ENCODE peak calls at places on chromosomes 11 and 22, in eight cellular contexts. G, Y, N, A, I, R, B and Q are unnamed samples. For H3K9me3, the result is how much of the 10 kb centered on the place peaks cover.

GRCh38 chr11:7689239-7689638 is 15.9 kb upstream of the CYB5R2 start:
- DNase-seq in G (no peak), Y (no peak), N (no peak), A (no peak), I (no peak), R (no peak), B (no peak), Q (no peak)

GRCh38 chr22:41620646-41621098 is at the start of gene DESI1:
- DNase-seq in G (no peak), Y (no peak), N (no peak), A (no peak), I (no peak), R (no peak), B (no peak), Q (no peak)

GRCh38 chr11:11635456-11635855 is 13.7 kb upstream of the GALNT18 start:
- DNase-seq in G (no peak), Y (no peak), N (no peak), A (no peak), I (no peak), R (no peak), B (no peak), Q (no peak)

GRCh38 chr11:58900479-58901420 is 38.5 kb upstream of the GLYATL1 start:
- DNase-seq in G (peak), Y (no peak), N (peak), A (peak), I (peak), R (peak), B (peak), Q (peak)

GRCh38 chr22:31630331-31631329 is 31.4 kb downstream of the PISD start:
- DNase-seq in G (no peak), Y (peak), N (peak), A (peak), I (peak), R (peak), B (peak), Q (peak)

GRCh38 chr11:27786331-27786730 is 86.1 kb upstream of the BDNF start:
- DNase-seq in G (no peak), Y (no peak), N (no peak), A (no peak), I (no peak), R (no peak), B (no peak), Q (no peak)

GRCh38 chr22:43088979-43089717 is at the start of gene TTLL1:
- DNase-seq in G (peak), Y (peak), N (peak), A (peak), I (peak), R (peak), B (peak), Q (peak)

GRCh38 chr22:38731703-38732161 is 24.1 kb downstream of the SUN2 start:
- DNase-seq in G (no peak), Y (no peak), N (no peak), A (no peak), I (no peak), R (peak), B (no peak), Q (no peak)

GRCh38 chr11:80383655-80384054 is 942.8 kb upstream of the TENM4 start:
- DNase-seq in G (no peak), Y (no peak), N (no peak), A (no peak), I (peak), R (no peak), B (no peak), Q (no peak)

GRCh38 chr11:72222106-72222891 is 2.3 kb upstream of the INPPL1 start:
- DNase-seq in G (no peak), Y (no peak), N (no peak), A (no peak), I (no peak), R (no peak), B (no peak), Q (no peak)

GRCh38 chr11:129208863-129209262 is 16.7 kb upstream of the ARHGAP32 start:
- DNase-seq in G (no peak), Y (no peak), N (peak), A (no peak), I (no peak), R (no peak), B (no peak), Q (no peak)

GRCh38 chr22:49765091-49765771 is 62.4 kb downstream of the BRD1 start:
- DNase-seq in G (no peak), Y (peak), N (no peak), A (no peak), I (peak), R (no peak), B (no peak), Q (no peak)

GRCh38 chr22:32204856-32205722 is at the start of gene RFPL2:
- DNase-seq in G (no peak), Y (no peak), N (peak), A (no peak), I (peak), R (no peak), B (peak), Q (peak)

GRCh38 chr22:38766076-38766777 is 10.4 kb upstream of the SUN2 start:
- DNase-seq in G (no peak), Y (peak), N (peak), A (peak), I (peak), R (peak), B (peak), Q (peak)

GRCh38 chr11:96338910-96339703 is 3.9 kb downstream of the MAML2 start:
- DNase-seq in G (no peak), Y (peak), N (peak), A (peak), I (peak), R (peak), B (peak), Q (peak)

GRCh38 chr11:124315052-124315451 is 1.3 kb upstream of the OR8D1 start:
- DNase-seq in G (peak), Y (no peak), N (peak), A (peak), I (no peak), R (no peak), B (no peak), Q (no peak)

GRCh38 chr11:45913514-45913913 is 4.2 kb downstream of the PEX16 start:
- DNase-seq in G (no peak), Y (no peak), N (no peak), A (no peak), I (no peak), R (no peak), B (no peak), Q (no peak)

GRCh38 chr22:37267128-37267587 is 15.2 kb upstream of the CYTH4 start:
- DNase-seq in G (no peak), Y (peak), N (no peak), A (peak), I (peak), R (no peak), B (peak), Q (peak)

GRCh38 chr11:5233268-5233667 is 1.0 kb downstream of the HBD start:
- DNase-seq in G (no peak), Y (no peak), N (no peak), A (no peak), I (no peak), R (no peak), B (no peak), Q (no peak)

GRCh38 chr11:2774173-2775082 is 74.6 kb upstream of the KCNQ1OT1 start:
- DNase-seq in G (no peak), Y (peak), N (no peak), A (no peak), I (no peak), R (peak), B (no peak), Q (no peak)

GRCh38 chr11:38759394-38759793 is 2161.4 kb upstream of the RAG2 start:
- DNase-seq in G (no peak), Y (no peak), N (no peak), A (no peak), I (no peak), R (no peak), B (no peak), Q (no peak)

GRCh38 chr11:61973603-61974162 is 6.2 kb upstream of the FTH1 start:
- DNase-seq in G (no peak), Y (peak), N (no peak), A (no peak), I (no peak), R (no peak), B (no peak), Q (no peak)

GRCh38 chr22:41092847-41093371 is 517 bp downstream of the EP300 start:
- DNase-seq in G (no peak), Y (no peak), N (peak), A (peak), I (peak), R (peak), B (peak), Q (no peak)

GRCh38 chr22:31933406-31933805 is 10.9 kb upstream of the YWHAH start:
- DNase-seq in G (no peak), Y (no peak), N (no peak), A (no peak), I (no peak), R (no peak), B (no peak), Q (no peak)

GRCh38 chr11:96013459-96014213 is 89.7 kb upstream of the MTMR2 start:
- DNase-seq in G (no peak), Y (no peak), N (no peak), A (no peak), I (no peak), R (no peak), B (no peak), Q (peak)

GRCh38 chr11:108135845-108136599 is 14.7 kb downstream of the ACAT1 start:
- DNase-seq in G (no peak), Y (no peak), N (peak), A (peak), I (no peak), R (no peak), B (no peak), Q (peak)

GRCh38 chr11:132168326-132168725 is 797.9 kb downstream of the NTM start:
- DNase-seq in G (no peak), Y (no peak), N (no peak), A (no peak), I (no peak), R (no peak), B (no peak), Q (no peak)

GRCh38 chr11:114192841-114193389 is 103.3 kb upstream of the NNMT start:
- DNase-seq in G (no peak), Y (no peak), N (no peak), A (no peak), I (no peak), R (no peak), B (no peak), Q (no peak)
- TF ChIP-seq CTCF in G (no peak), Y (no peak), N (no peak), A (no peak), I (no peak), R (no peak), B (no peak), Q (no peak)

GRCh38 chr22:47923011-47923427 is 1160.6 kb downstream of the TBC1D22A start:
- DNase-seq in G (no peak), Y (no peak), N (no peak), A (no peak), I (no peak), R (no peak), B (no peak), Q (no peak)

GRCh38 chr22:47929073-47929472 is 1166.6 kb downstream of the TBC1D22A start:
- DNase-seq in G (no peak), Y (no peak), N (no peak), A (no peak), I (no peak), R (no peak), B (no peak), Q (no peak)

GRCh38 chr22:47928626-47929025 is 1166.2 kb downstream of the TBC1D22A start:
- DNase-seq in G (no peak), Y (no peak), N (no peak), A (no peak), I (no peak), R (no peak), B (no peak), Q (no peak)

GRCh38 chr22:47929646-47930185 is 1167.3 kb downstream of the TBC1D22A start:
- DNase-seq in G (no peak), Y (no peak), N (no peak), A (no peak), I (no peak), R (no peak), B (no peak), Q (no peak)

GRCh38 chr22:47927811-47928210 is 1165.4 kb downstream of the TBC1D22A start:
- DNase-seq in G (no peak), Y (no peak), N (no peak), A (no peak), I (no peak), R (no peak), B (no peak), Q (no peak)
- H3K9me3 ChIP-seq in G (half or more), Y (under half), N (under half), A (under half), I (under half), R (under half), B (under half), Q (under half)

GRCh38 chr11:87425943-87426342 is 388.2 kb downstream of the TMEM135 start:
- DNase-seq in G (no peak), Y (no peak), N (peak), A (peak), I (no peak), R (no peak), B (no peak), Q (no peak)
- H3K27ac ChIP-seq in G (peak), Y (no peak), N (no peak), A (no peak), I (no peak), R (no peak), B (no peak), Q (no peak)

GRCh38 chr11:762421-763072 is 14.7 kb downstream of the GATD1 start:
- DNase-seq in G (no peak), Y (peak), N (peak), A (peak), I (peak), R (peak), B (no peak), Q (no peak)
- TF ChIP-seq CTCF in G (no peak), Y (no peak), N (peak), A (peak), I (peak), R (no peak), B (no peak), Q (no peak)

GRCh38 chr22:47586946-47587345 is 824.5 kb downstream of the TBC1D22A start:
- DNase-seq in G (no peak), Y (no peak), N (no peak), A (no peak), I (no peak), R (peak), B (no peak), Q (no peak)

GRCh38 chr22:47589271-47590250 is 827.1 kb downstream of the TBC1D22A start:
- DNase-seq in G (no peak), Y (no peak), N (no peak), A (no peak), I (no peak), R (peak), B (no peak), Q (no peak)

GRCh38 chr22:47587861-47588582 is 825.6 kb downstream of the TBC1D22A start:
- DNase-seq in G (no peak), Y (no peak), N (no peak), A (no peak), I (no peak), R (peak), B (no peak), Q (no peak)

GRCh38 chr22:47587361-47587760 is 824.9 kb downstream of the TBC1D22A start:
- DNase-seq in G (no peak), Y (no peak), N (no peak), A (no peak), I (no peak), R (peak), B (no peak), Q (no peak)

DNA sequence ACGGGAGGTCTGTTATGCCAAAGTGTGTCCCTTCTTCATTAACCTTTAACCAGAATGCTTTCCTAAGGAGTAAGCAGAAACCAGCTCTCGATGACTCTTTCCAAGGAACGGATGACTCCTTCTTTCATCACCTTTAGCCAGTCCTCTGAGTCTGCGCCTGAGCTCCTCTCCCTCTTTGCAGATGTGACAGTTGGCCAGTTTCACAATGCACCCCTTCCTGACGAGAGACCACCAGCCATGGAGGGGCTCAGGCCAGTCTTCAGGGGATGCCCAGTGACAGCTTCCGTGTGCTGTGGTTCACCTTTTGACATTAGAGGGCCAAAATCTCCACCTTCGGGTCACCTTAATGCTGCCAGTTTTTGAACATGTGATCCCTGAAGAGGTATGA is 826.1 kb downstream of the TBC1D22A start:
- DNase-seq in G (no peak), Y (no peak), N (no peak), A (peak), I (no peak), R (peak), B (no peak), Q (no peak)
- H3K9me3 ChIP-seq in G (half or more), Y (under half), N (under half), A (under half), I (under half), R (under half), B (under half), Q (under half)

GRCh38 chr11:74678041-74678440 is 53.2 kb downstream of the CHRDL2 start:
- DNase-seq in G (no peak), Y (peak), N (no peak), A (no peak), I (no peak), R (no peak), B (no peak), Q (no peak)
- H3K27ac ChIP-seq in G (no peak), Y (no peak), N (no peak), A (no peak), I (no peak), R (no peak), B (no peak), Q (no peak)